ENCODE peak calls at places on chromosomes 12 and 14, in eight cellular contexts. One of them, this sample, is unnamed.

GRCh38 chr12:127257366-127257935 is 1009.5 kb upstream of the TMEM132C start:
- DNase-seq in amniotic stem cell: no peak
- DNase-seq in fibroblast of lung: no peak
- DNase-seq in GOT3: no peak
- DNase-seq in RWPE2: no peak
- DNase-seq in tibial artery: no peak
- DNase-seq in NCI-H1105: no peak
- DNase-seq in neural crest cell: no peak
- DNase-seq in this sample: no peak

GRCh38 chr14:93333631-93334095 is 827 bp upstream of the BTBD7 start:
- DNase-seq in amniotic stem cell: no peak
- DNase-seq in fibroblast of lung: no peak
- DNase-seq in GOT3: no peak
- DNase-seq in RWPE2: no peak
- DNase-seq in tibial artery: no peak
- DNase-seq in NCI-H1105: no peak
- DNase-seq in neural crest cell: no peak
- DNase-seq in this sample: no peak

GRCh38 chr14:86933460-86933859 is 1059.5 kb downstream of the GALC start:
- DNase-seq in amniotic stem cell: no peak
- DNase-seq in fibroblast of lung: no peak
- DNase-seq in GOT3: no peak
- DNase-seq in RWPE2: no peak
- DNase-seq in tibial artery: no peak
- DNase-seq in NCI-H1105: no peak
- DNase-seq in neural crest cell: no peak
- DNase-seq in this sample: no peak

GRCh38 chr14:103803661-103804060 is 43.7 kb downstream of the PPP1R13B start:
- DNase-seq in amniotic stem cell: no peak
- DNase-seq in fibroblast of lung: no peak
- DNase-seq in GOT3: no peak
- DNase-seq in RWPE2: no peak
- DNase-seq in tibial artery: no peak
- DNase-seq in NCI-H1105: no peak
- DNase-seq in neural crest cell: no peak
- DNase-seq in this sample: no peak

GRCh38 chr14:51310453-51311074 is 70.5 kb downstream of the TMX1 start:
- DNase-seq in amniotic stem cell: no peak
- DNase-seq in fibroblast of lung: peak; percentile 59
- DNase-seq in GOT3: no peak
- DNase-seq in RWPE2: no peak
- DNase-seq in tibial artery: no peak
- DNase-seq in NCI-H1105: no peak
- DNase-seq in neural crest cell: no peak
- DNase-seq in this sample: no peak

GRCh38 chr14:64745511-64746041 is 41.4 kb downstream of the PLEKHG3 start:
- DNase-seq in amniotic stem cell: no peak
- DNase-seq in fibroblast of lung: peak; percentile 28
- DNase-seq in GOT3: no peak
- DNase-seq in RWPE2: no peak
- DNase-seq in tibial artery: peak; percentile 85
- DNase-seq in NCI-H1105: no peak
- DNase-seq in neural crest cell: no peak
- DNase-seq in this sample: no peak

GRCh38 chr12:128961957-128962356 is 108.7 kb downstream of the GLT1D1 start:
- DNase-seq in amniotic stem cell: no peak
- DNase-seq in fibroblast of lung: no peak
- DNase-seq in GOT3: no peak
- DNase-seq in RWPE2: no peak
- DNase-seq in tibial artery: no peak
- DNase-seq in NCI-H1105: no peak
- DNase-seq in neural crest cell: no peak
- DNase-seq in this sample: no peak

GRCh38 chr12:69495071-69495470 is 24.9 kb downstream of the FRS2 start:
- DNase-seq in amniotic stem cell: no peak
- DNase-seq in fibroblast of lung: peak; percentile 21
- DNase-seq in GOT3: no peak
- DNase-seq in RWPE2: no peak
- DNase-seq in tibial artery: no peak
- DNase-seq in NCI-H1105: no peak
- DNase-seq in neural crest cell: no peak
- DNase-seq in this sample: no peak

GRCh38 chr14:104094056-104094708 is 8.7 kb downstream of the ASPG start:
- DNase-seq in amniotic stem cell: no peak
- DNase-seq in fibroblast of lung: no peak
- DNase-seq in GOT3: no peak
- DNase-seq in RWPE2: no peak
- DNase-seq in tibial artery: no peak
- DNase-seq in NCI-H1105: no peak
- DNase-seq in neural crest cell: no peak
- DNase-seq in this sample: no peak

GRCh38 chr14:22814373-22814772 is 862 bp downstream of the SLC7A7 start:
- DNase-seq in amniotic stem cell: no peak
- DNase-seq in fibroblast of lung: no peak
- DNase-seq in GOT3: no peak
- DNase-seq in RWPE2: no peak
- DNase-seq in tibial artery: no peak
- DNase-seq in NCI-H1105: no peak
- DNase-seq in neural crest cell: no peak
- DNase-seq in this sample: no peak

GRCh38 chr14:96304956-96305355 is 48.9 kb downstream of the BDKRB1 start:
- DNase-seq in amniotic stem cell: no peak
- DNase-seq in fibroblast of lung: no peak
- DNase-seq in GOT3: no peak
- DNase-seq in RWPE2: no peak
- DNase-seq in tibial artery: no peak
- DNase-seq in NCI-H1105: no peak
- DNase-seq in neural crest cell: peak; percentile 11
- DNase-seq in this sample: no peak

GRCh38 chr14:57486767-57487379 is 6.8 kb downstream of the CCDC198 start:
- DNase-seq in amniotic stem cell: no peak
- DNase-seq in fibroblast of lung: peak; percentile 62
- DNase-seq in GOT3: no peak
- DNase-seq in RWPE2: no peak
- DNase-seq in tibial artery: no peak
- DNase-seq in NCI-H1105: peak; percentile 54
- DNase-seq in neural crest cell: no peak
- DNase-seq in this sample: peak; percentile 25

GRCh38 chr14:28653521-28653920 is 113.1 kb upstream of the FOXG1 start:
- DNase-seq in amniotic stem cell: no peak
- DNase-seq in fibroblast of lung: no peak
- DNase-seq in GOT3: no peak
- DNase-seq in RWPE2: peak; percentile 78
- DNase-seq in tibial artery: no peak
- DNase-seq in NCI-H1105: no peak
- DNase-seq in neural crest cell: no peak
- DNase-seq in this sample: no peak

GRCh38 chr14:54310151-54310851 is 86.5 kb upstream of the CDKN3 start:
- DNase-seq in amniotic stem cell: no peak
- DNase-seq in fibroblast of lung: no peak
- DNase-seq in GOT3: no peak
- DNase-seq in RWPE2: no peak
- DNase-seq in tibial artery: no peak
- DNase-seq in NCI-H1105: no peak
- DNase-seq in neural crest cell: no peak
- DNase-seq in this sample: no peak

GRCh38 chr12:114406326-114407033 is 536 bp upstream of the TBX5 start:
- DNase-seq in amniotic stem cell: no peak
- DNase-seq in fibroblast of lung: no peak
- DNase-seq in GOT3: no peak
- DNase-seq in RWPE2: no peak
- DNase-seq in tibial artery: no peak
- DNase-seq in NCI-H1105: no peak
- DNase-seq in neural crest cell: no peak
- DNase-seq in this sample: no peak

GRCh38 chr12:78316150-78316549 is 485.5 kb downstream of the NAV3 start:
- DNase-seq in amniotic stem cell: no peak
- DNase-seq in fibroblast of lung: no peak
- DNase-seq in GOT3: no peak
- DNase-seq in RWPE2: no peak
- DNase-seq in tibial artery: no peak
- DNase-seq in NCI-H1105: no peak
- DNase-seq in neural crest cell: no peak
- DNase-seq in this sample: no peak

GRCh38 chr14:66359500-66359899 is 126.7 kb upstream of the CCDC196 start:
- DNase-seq in amniotic stem cell: no peak
- DNase-seq in fibroblast of lung: peak; percentile 75
- DNase-seq in GOT3: no peak
- DNase-seq in RWPE2: no peak
- DNase-seq in tibial artery: no peak
- DNase-seq in NCI-H1105: peak; percentile 62
- DNase-seq in neural crest cell: peak; percentile 32
- DNase-seq in this sample: peak; percentile 67

GRCh38 chr14:52917732-52918131 is 33.1 kb downstream of the FERMT2 start:
- DNase-seq in amniotic stem cell: no peak
- DNase-seq in fibroblast of lung: peak; percentile 53
- DNase-seq in GOT3: no peak
- DNase-seq in RWPE2: no peak
- DNase-seq in tibial artery: no peak
- DNase-seq in NCI-H1105: no peak
- DNase-seq in neural crest cell: no peak
- DNase-seq in this sample: no peak

GRCh38 chr12:122788387-122788786 is 14.0 kb downstream of the CCDC62 start:
- DNase-seq in amniotic stem cell: no peak
- DNase-seq in fibroblast of lung: peak; percentile 33
- DNase-seq in GOT3: no peak
- DNase-seq in RWPE2: no peak
- DNase-seq in tibial artery: no peak
- DNase-seq in NCI-H1105: no peak
- DNase-seq in neural crest cell: no peak
- DNase-seq in this sample: no peak

GRCh38 chr14:91173221-91173670 is 59.4 kb downstream of the DGLUCY start:
- DNase-seq in amniotic stem cell: peak; percentile 58
- DNase-seq in fibroblast of lung: peak; percentile 86
- DNase-seq in GOT3: no peak
- DNase-seq in RWPE2: peak; percentile 86
- DNase-seq in tibial artery: peak; percentile 87
- DNase-seq in NCI-H1105: peak; percentile 70
- DNase-seq in neural crest cell: peak; percentile 79
- DNase-seq in this sample: peak; percentile 57

GRCh38 chr12:3837049-3837448 is 36.1 kb downstream of the PARP11 start:
- DNase-seq in amniotic stem cell: no peak
- DNase-seq in fibroblast of lung: no peak
- DNase-seq in GOT3: no peak
- DNase-seq in RWPE2: no peak
- DNase-seq in tibial artery: no peak
- DNase-seq in NCI-H1105: no peak
- DNase-seq in neural crest cell: no peak
- DNase-seq in this sample: no peak

GRCh38 chr12:11834925-11835324 is 185.5 kb downstream of the ETV6 start:
- DNase-seq in amniotic stem cell: no peak
- DNase-seq in fibroblast of lung: no peak
- DNase-seq in GOT3: no peak
- DNase-seq in RWPE2: no peak
- DNase-seq in tibial artery: no peak
- DNase-seq in NCI-H1105: no peak
- DNase-seq in neural crest cell: no peak
- DNase-seq in this sample: no peak

GRCh38 chr14:74401504-74402241 is 24.3 kb downstream of the SYNDIG1L start:
- DNase-seq in amniotic stem cell: no peak
- DNase-seq in fibroblast of lung: no peak
- DNase-seq in GOT3: no peak
- DNase-seq in RWPE2: peak; percentile 68
- DNase-seq in tibial artery: peak; percentile 60
- DNase-seq in NCI-H1105: no peak
- DNase-seq in neural crest cell: peak; percentile 14
- DNase-seq in this sample: no peak

GRCh38 chr12:69475237-69475984 is 5.2 kb downstream of the FRS2 start:
- DNase-seq in amniotic stem cell: no peak
- DNase-seq in fibroblast of lung: peak; percentile 67
- DNase-seq in GOT3: no peak
- DNase-seq in RWPE2: no peak
- DNase-seq in tibial artery: no peak
- DNase-seq in NCI-H1105: no peak
- DNase-seq in neural crest cell: no peak
- DNase-seq in this sample: no peak

GRCh38 chr14:64303471-64303917 is 9.3 kb upstream of the ESR2 start:
- DNase-seq in amniotic stem cell: peak; percentile 17
- DNase-seq in fibroblast of lung: peak; percentile 75
- DNase-seq in GOT3: no peak
- DNase-seq in RWPE2: no peak
- DNase-seq in tibial artery: no peak
- DNase-seq in NCI-H1105: peak; percentile 72
- DNase-seq in neural crest cell: no peak
- DNase-seq in this sample: peak; percentile 55

GRCh38 chr14:49594347-49595089 is 4.2 kb upstream of the LRR1 start:
- DNase-seq in amniotic stem cell: no peak
- DNase-seq in fibroblast of lung: peak; percentile 74
- DNase-seq in GOT3: no peak
- DNase-seq in RWPE2: no peak
- DNase-seq in tibial artery: no peak
- DNase-seq in NCI-H1105: no peak
- DNase-seq in neural crest cell: no peak
- DNase-seq in this sample: no peak

This sample was measured in COR-L47.